ENCODE peak calls at places on chromosomes 16 and 17, in six cellular contexts. D is activated effector memory CD4-positive, alpha-beta T cell treated with Interleukin-2 at 50 U/mL for 16 hours; B is NCI-H1436; S is trophoblast cell; E is activated T-helper 9 cell treated with anti-CD3 and anti-CD28 coated beads, Interleukin-2, amount 50 U/mL, for 16 hours; O is stimulated activated CD8-positive, alpha-beta memory T cell treated with anti-CD3 and anti-CD28 coated beads, Interleukin-15, amount 100 ng/mL, for 24 hours. M is an unnamed sample.

GRCh38 chr16:27298132-27298531 is 15.6 kb upstream of the IL4R start:
- DNase-seq in E (no peak), O (no peak), B (no peak), D (no peak), S (no peak), M (no peak)

GRCh38 chr16:56910654-56911539 is 21.0 kb upstream of the HERPUD1 start:
- DNase-seq in B (no peak), O (no peak), S (peak), E (no peak), D (no peak), M (no peak)

GRCh38 chr16:67207857-67208524 is 9.1 kb downstream of the ELMO3 start:
- DNase-seq in B (no peak), O (no peak), D (no peak), E (no peak), S (peak), M (no peak)

GRCh38 chr16:7405166-7405565 is 72.5 kb downstream of the RBFOX1 start:
- DNase-seq in O (no peak), E (no peak), S (no peak), B (peak), D (no peak), M (peak)

GRCh38 chr17:76383645-76384221 is 676 bp upstream of the SPHK1 start:
- DNase-seq in B (no peak), S (peak), D (no peak), E (peak), O (no peak), M (no peak)

GRCh38 chr16:58222532-58223316 is 24.8 kb upstream of the CSNK2A2 start:
- DNase-seq in O (no peak), S (peak), D (no peak), B (no peak), E (no peak), M (no peak)

GRCh38 chr16:4315185-4316102 is at the start of gene GLIS2:
- DNase-seq in S (peak), D (peak), B (peak), E (no peak), O (no peak), M (peak)

GRCh38 chr17:44585315-44585714 is 28.0 kb downstream of the FZD2 start:
- DNase-seq in D (no peak), E (no peak), S (no peak), B (no peak), O (no peak), M (peak)

GRCh38 chr17:38898812-38899348 is 26.5 kb upstream of the LASP1NB start:
- DNase-seq in O (peak), D (peak), E (peak), S (no peak), B (no peak), M (no peak)

GRCh38 chr17:78537217-78537860 is 39.9 kb downstream of the DNAH17 start:
- DNase-seq in S (no peak), B (no peak), E (no peak), D (no peak), O (no peak), M (no peak)

GRCh38 chr17:42407289-42407836 is 15.7 kb downstream of the CAVIN1 start:
- DNase-seq in S (no peak), D (peak), B (peak), E (peak), O (no peak), M (peak)

GRCh38 chr16:81476732-81477131 is 32.1 kb downstream of the CMIP start:
- DNase-seq in B (no peak), S (no peak), D (no peak), O (no peak), E (no peak), M (no peak)

GRCh38 chr17:69363488-69364210 is 36.7 kb upstream of the ABCA5 start:
- DNase-seq in D (no peak), E (no peak), O (no peak), S (no peak), B (no peak), M (no peak)

GRCh38 chr16:75532791-75533190 is 3.1 kb downstream of the CHST5 start:
- DNase-seq in S (no peak), D (no peak), O (no peak), E (no peak), B (no peak), M (no peak)

GRCh38 chr17:49120166-49120565 is 12.4 kb upstream of the B4GALNT2 start:
- DNase-seq in D (no peak), S (no peak), O (no peak), E (no peak), B (no peak), M (no peak)

GRCh38 chr17:30375661-30376060 is 3.1 kb upstream of the CPD start:
- DNase-seq in O (no peak), S (no peak), E (no peak), B (no peak), D (no peak), M (no peak)

GRCh38 chr16:48206594-48207242 is 37.4 kb upstream of the LONP2 start:
- DNase-seq in S (no peak), O (no peak), E (no peak), B (no peak), D (no peak), M (no peak)

GRCh38 chr17:7673239-7673638 is 14.1 kb downstream of the TP53 start:
- DNase-seq in E (no peak), S (no peak), B (no peak), O (no peak), D (no peak), M (no peak)

GRCh38 chr17:7549401-7550055 is 670 bp downstream of the TNFSF12 start:
- DNase-seq in E (peak), S (no peak), B (no peak), O (no peak), D (peak), M (no peak)

GRCh38 chr17:35865412-35866355 is 3.0 kb downstream of the HEATR9 start:
- DNase-seq in B (no peak), O (no peak), S (no peak), D (no peak), E (no peak), M (no peak)

GRCh38 chr16:89195521-89196171 is 4.7 kb downstream of the SLC22A31 start:
- DNase-seq in S (no peak), O (no peak), B (no peak), E (no peak), D (no peak), M (no peak)

GRCh38 chr16:1752853-1753252 is 18.5 kb downstream of the NME3 start:
- DNase-seq in S (no peak), O (no peak), D (no peak), B (no peak), E (no peak), M (no peak)

GRCh38 chr17:57665128-57665527 is 80.0 kb downstream of the CCDC182 start:
- DNase-seq in D (no peak), E (no peak), S (no peak), O (no peak), B (peak), M (peak)

GRCh38 chr17:56786989-56787482 is 46.7 kb downstream of the C17orf67 start:
- DNase-seq in D (peak), E (peak), S (peak), B (peak), O (no peak), M (no peak)

GRCh38 chr17:21373034-21373433 is 3.1 kb upstream of the KCNJ12 start:
- DNase-seq in E (no peak), D (no peak), O (no peak), S (no peak), B (no peak), M (no peak)

GRCh38 chr17:76053230-76054111 is 18.8 kb downstream of the SRP68 start:
- DNase-seq in S (peak), B (no peak), E (no peak), D (no peak), O (no peak), M (no peak)

GRCh38 chr16:51009359-51009758 is 141.7 kb downstream of the SALL1 start:
- DNase-seq in E (no peak), S (no peak), O (no peak), D (no peak), B (no peak), M (no peak)

GRCh38 chr16:81779540-81780320 is 639 bp downstream of the PLCG2 start:
- DNase-seq in B (no peak), D (no peak), E (no peak), S (no peak), O (no peak), M (no peak)

GRCh38 chr16:54422569-54422978 is 136.0 kb upstream of the IRX3 start:
- DNase-seq in E (no peak), S (peak), B (no peak), D (no peak), O (no peak), M (no peak)

M was measured in SK-N-DZ.